ENCODE peak calls at places on chromosomes 1 and 21, in four cellular contexts. J is pancreas; U is caudate nucleus; T is stimulated activated CD8-positive, alpha-beta memory T cell treated with anti-CD3 and anti-CD28 coated beads, Interleukin-15, amount 100 ng/mL, for 1 hour. M is an unnamed sample.

GRCh38 chr1:173295391-173295790 is 88.3 kb upstream of the TNFSF4 start:
- DNase-seq in T (no peak), U (no peak), J (no peak), M (no peak)

GRCh38 chr1:219906924-219907771 is 21.2 kb downstream of the SLC30A10 start:
- DNase-seq in U (no peak), J (no peak), T (no peak), M (no peak)

GRCh38 chr1:21157868-21158267 is 18.8 kb downstream of the EIF4G3 start:
- DNase-seq in U (no peak), T (no peak), J (no peak), M (no peak)

GRCh38 chr1:2541619-2542246 is 11.7 kb upstream of the HES5 start:
- DNase-seq in J (no peak), T (no peak), U (no peak), M (no peak)

GRCh38 chr1:62237950-62238374 is 43.3 kb downstream of the L1TD1 start:
- DNase-seq in U (no peak), J (no peak), T (no peak), M (no peak)

GRCh38 chr1:183881387-183882084 is 76.6 kb downstream of the RGL1 start:
- DNase-seq in U (peak), J (peak), T (no peak), M (peak)

GRCh38 chr1:20658166-20658915 is 2.8 kb downstream of the DDOST start:
- DNase-seq in U (no peak), T (no peak), J (no peak), M (no peak)

GRCh38 chr1:48870596-48870995 is 93.9 kb upstream of the BEND5 start:
- DNase-seq in U (no peak), T (no peak), J (no peak), M (no peak)

GRCh38 chr1:54870869-54871268 is 16.1 kb downstream of the DHCR24 start:
- DNase-seq in T (no peak), U (no peak), J (no peak), M (no peak)

GRCh38 chr1:57363165-57363564 is 60.7 kb downstream of the DAB1 start:
- DNase-seq in T (no peak), U (no peak), J (no peak), M (no peak)

GRCh38 chr1:42422672-42423236 is 33.1 kb downstream of the ZMYND12 start:
- DNase-seq in U (peak), T (no peak), J (no peak), M (no peak)

GRCh38 chr1:41534181-41535076 is 49.9 kb upstream of the EDN2 start:
- DNase-seq in T (no peak), J (no peak), U (no peak), M (no peak)

GRCh38 chr1:150072959-150073358 is 5.4 kb downstream of the VPS45 start:
- DNase-seq in U (no peak), J (no peak), T (no peak), M (no peak)

GRCh38 chr1:15650433-15650832 is 33.2 kb downstream of the DDI2 start:
- DNase-seq in T (no peak), J (no peak), U (no peak), M (no peak)

GRCh38 chr1:204417231-204417997 is 5.8 kb upstream of the PPP1R15B start:
- DNase-seq in U (peak), J (peak), T (no peak), M (peak)

GRCh38 chr1:58619286-58620054 is 42.4 kb upstream of the TACSTD2 start:
- DNase-seq in T (no peak), J (peak), U (peak), M (no peak)

GRCh38 chr21:42056996-42057689 is 14.0 kb upstream of the UMODL1 start:
- DNase-seq in T (no peak), J (peak), U (no peak), M (no peak)

GRCh38 chr1:50047916-50048694 is 24.4 kb upstream of the AGBL4 start:
- DNase-seq in U (peak), T (no peak), J (peak), M (peak)

GRCh38 chr21:28427356-28428022 is 565.2 kb downstream of the LTN1 start:
- DNase-seq in U (no peak), J (no peak), T (no peak), M (no peak)

GRCh38 chr1:173861731-173862145 is 6.1 kb downstream of the GAS5 start:
- DNase-seq in T (no peak), J (no peak), U (no peak), M (no peak)

GRCh38 chr1:42947965-42948732 is 10.5 kb downstream of the SLC2A1 start:
- DNase-seq in J (no peak), T (no peak), U (no peak), M (no peak)

GRCh38 chr1:31580513-31580870 is 4.2 kb downstream of the TINAGL1 start:
- DNase-seq in U (no peak), T (no peak), J (no peak), M (no peak)

GRCh38 chr21:38244407-38244787 is 12.4 kb upstream of the KCNJ15 start:
- DNase-seq in U (no peak), J (no peak), T (no peak), M (no peak)

GRCh38 chr1:168330285-168330684 is 49.6 kb downstream of the TBX19 start:
- DNase-seq in U (no peak), J (no peak), T (no peak), M (no peak)

GRCh38 chr1:175268720-175269119 is 76.1 kb upstream of the KIAA0040 start:
- DNase-seq in T (no peak), J (no peak), U (no peak), M (no peak)

GRCh38 chr1:38038836-38039235 is 7.8 kb downstream of the POU3F1 start:
- DNase-seq in J (no peak), T (no peak), U (no peak), M (no peak)

GRCh38 chr1:153355445-153356071 is 2.1 kb upstream of the S100A9 start:
- DNase-seq in T (no peak), J (no peak), U (peak), M (no peak)

GRCh38 chr1:6221210-6221784 is 14.5 kb downstream of the ICMT start:
- DNase-seq in J (no peak), T (no peak), U (no peak), M (no peak)

GRCh38 chr1:19845166-19845954 is 30.3 kb upstream of the RNF186 start:
- DNase-seq in T (no peak), U (no peak), J (no peak), M (no peak)

GRCh38 chr1:6686294-6686693 is 15.3 kb downstream of the DNAJC11 start:
- DNase-seq in T (no peak), J (no peak), U (no peak), M (no peak)

GRCh38 chr1:59595774-59596173 is 219.0 kb upstream of the HOOK1 start:
- DNase-seq in U (no peak), T (no peak), J (no peak), M (no peak)

M was measured in posterior cingulate gyrus.